ENCODE peak calls at places on chromosomes 4 and X, in four cellular contexts. N is GM12878; O is cardiac fibroblast; L is CD8-positive, alpha-beta T cell. B is an unnamed sample.

GRCh38 chrX:129748265-129748664 is 9.5 kb downstream of the XPNPEP2 start:
- DNase-seq in O (peak; percentile 92), N (no peak), L (no peak), B (no peak)

GRCh38 chrX:135256923-135257322 is 5.1 kb downstream of the ETDA start:
- DNase-seq in O (no peak), N (no peak), L (no peak), B (no peak)

GRCh38 chrX:119853449-119853848 is 686 bp upstream of the UPF3B start:
- DNase-seq in N (no peak), L (no peak), O (peak; percentile 6), B (no peak)

GRCh38 chr4:167232805-167233522 is 1.3 kb downstream of the SPOCK3 start:
- DNase-seq in N (no peak), L (no peak), O (no peak), B (no peak)

GRCh38 chrX:44795945-44796450 is 47.8 kb upstream of the DUSP21 start:
- DNase-seq in O (no peak), L (no peak), N (peak; percentile 25), B (peak; percentile 2)

GRCh38 chr4:184432127-184432922 is 42.0 kb downstream of the IRF2 start:
- DNase-seq in N (no peak), L (no peak), O (no peak), B (no peak)

GRCh38 chr4:152255437-152255836 is 280.5 kb downstream of the FBXW7 start:
- DNase-seq in L (peak; percentile 42), N (peak; percentile 63), O (no peak), B (peak; percentile 27)

GRCh38 chr4:170662250-170662649 is 572.5 kb upstream of the AADAT start:
- DNase-seq in N (no peak), O (no peak), L (no peak), B (no peak)

GRCh38 chr4:176753049-176753448 is 39.7 kb downstream of the VEGFC start:
- DNase-seq in L (no peak), N (no peak), O (peak; percentile 70), B (no peak)

GRCh38 chrX:140190441-140191108 is 225.3 kb upstream of the CXorf66 start:
- DNase-seq in L (no peak), N (no peak), O (peak; percentile 7), B (no peak)

GRCh38 chr4:110514889-110515479 is 39.0 kb downstream of the ENPEP start:
- DNase-seq in L (no peak), O (peak; percentile 57), N (no peak), B (no peak)
- H3K4me3 ChIP-seq in L (no peak overlapping the region), O (no peak overlapping the region), N (no peak overlapping the region), B (no peak overlapping the region)

GRCh38 chr4:80254114-80254513 is 12.3 kb upstream of the FGF5 start:
- DNase-seq in L (no peak), O (no peak), N (no peak), B (no peak)

GRCh38 chr4:80255374-80256095 is 10.9 kb upstream of the FGF5 start:
- DNase-seq in O (no peak), L (no peak), N (no peak), B (no peak)

GRCh38 chr4:80261989-80262600 is 4.4 kb upstream of the FGF5 start:
- DNase-seq in N (no peak), O (no peak), L (no peak), B (no peak)

GRCh38 chr4:80259012-80259411 is 7.5 kb upstream of the FGF5 start:
- DNase-seq in L (no peak), O (no peak), N (no peak), B (no peak)

GRCh38 chr4:80257851-80258250 is 8.6 kb upstream of the FGF5 start:
- DNase-seq in L (no peak), N (no peak), O (no peak), B (no peak)
- TF ChIP-seq CTCF in L (no peak), N (no peak), O (no peak), B (no peak)

GRCh38 chrX:17374619-17375360 is at the start of gene NHS:
- DNase-seq in N (no peak), L (no peak), O (peak; percentile 62), B (no peak)

GRCh38 chrX:17377047-17377692 is 2.2 kb downstream of the NHS start:
- DNase-seq in O (no peak), N (no peak), L (no peak), B (no peak)

GRCh38 chrX:17375361-17375630 is 296 bp downstream of the NHS start:
- DNase-seq in L (no peak), O (no peak), N (no peak), B (no peak)

GRCh38 chrX:17376381-17377046 is 1.5 kb downstream of the NHS start:
- DNase-seq in N (no peak), L (no peak), O (no peak), B (no peak)

GRCh38 chrX:17375631-17376380 is 806 bp downstream of the NHS start:
- DNase-seq in O (peak; percentile 12), L (no peak), N (no peak), B (no peak)
- H3K4me3 ChIP-seq in O (peak overlapping the region; percentile 59), L (no peak overlapping the region), N (no peak overlapping the region), B (no peak overlapping the region)

GRCh38 chr4:1975880-1976279 is 32.9 kb downstream of the NELFA start:
- DNase-seq in L (no peak), N (no peak), O (no peak), B (no peak)
- TF ChIP-seq CTCF in L (no peak), N (no peak), O (no peak), B (no peak)

DNA sequence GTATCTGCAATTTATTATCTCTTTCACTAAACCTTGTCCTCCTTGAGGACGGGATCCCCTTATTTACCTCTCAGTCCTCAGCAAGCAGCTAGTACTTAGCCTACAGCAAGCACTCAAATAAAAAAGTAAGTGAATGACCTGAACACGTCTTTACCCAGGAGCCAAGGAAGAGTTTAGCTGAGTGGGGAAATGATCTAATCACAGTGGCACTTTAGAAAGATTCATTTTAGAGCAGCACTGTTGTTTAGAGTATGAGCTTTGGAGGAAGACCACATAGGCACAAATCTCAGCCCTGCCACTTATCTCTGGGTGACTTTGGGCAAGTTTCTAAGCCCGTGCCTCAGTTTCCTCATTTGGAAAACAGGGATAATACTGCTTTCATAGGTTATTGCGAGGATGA is 2.7 kb downstream of the FAM120C start:
- DNase-seq in O (peak; percentile 20), L (no peak), N (no peak), B (no peak)
- H3K4me3 ChIP-seq in O (peak overlapping the region; percentile 32), L (no peak overlapping the region), N (peak overlapping the region; percentile 60), B (peak overlapping the region; percentile 74)

GRCh38 chr4:125346616-125347015 is 31.9 kb downstream of the FAT4 start:
- DNase-seq in O (no peak), L (no peak), N (no peak), B (no peak)
- TF ChIP-seq CTCF in O (no peak), L (no peak), N (no peak), B (no peak)

DNA sequence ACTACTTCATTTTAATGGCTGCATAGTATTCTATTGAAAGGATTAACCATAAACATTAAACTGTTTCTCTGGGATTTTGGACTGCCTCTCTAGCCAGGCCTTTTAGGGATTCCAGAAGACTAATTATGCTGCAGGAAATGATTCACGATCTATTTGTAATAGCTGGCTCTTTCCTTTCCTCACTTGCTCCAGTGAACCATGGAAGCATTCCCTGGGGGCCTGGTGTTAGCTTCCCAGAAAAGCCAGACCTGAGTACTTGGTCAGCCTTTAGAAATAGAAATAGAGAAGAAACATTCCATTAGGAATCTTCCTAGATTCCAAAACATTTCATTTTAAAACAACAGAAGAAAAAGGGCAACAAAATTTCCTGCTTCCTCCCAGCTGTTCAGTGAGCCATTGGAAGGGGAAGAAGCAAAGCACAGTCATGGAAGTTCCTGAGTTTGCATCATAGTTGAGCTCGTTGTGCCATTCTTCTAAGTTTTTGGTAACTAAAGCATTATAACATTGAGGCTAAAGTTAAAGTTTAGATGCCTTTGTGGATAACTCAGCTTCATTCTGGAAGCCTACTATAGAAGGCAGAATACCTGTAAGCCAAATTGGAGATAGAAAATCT is 83.5 kb downstream of the NPNT start:
- DNase-seq in O (peak; percentile 83), N (no peak), L (no peak), B (no peak)
- H3K4me3 ChIP-seq in O (no peak overlapping the region), N (no peak overlapping the region), L (no peak overlapping the region), B (no peak overlapping the region)

DNA sequence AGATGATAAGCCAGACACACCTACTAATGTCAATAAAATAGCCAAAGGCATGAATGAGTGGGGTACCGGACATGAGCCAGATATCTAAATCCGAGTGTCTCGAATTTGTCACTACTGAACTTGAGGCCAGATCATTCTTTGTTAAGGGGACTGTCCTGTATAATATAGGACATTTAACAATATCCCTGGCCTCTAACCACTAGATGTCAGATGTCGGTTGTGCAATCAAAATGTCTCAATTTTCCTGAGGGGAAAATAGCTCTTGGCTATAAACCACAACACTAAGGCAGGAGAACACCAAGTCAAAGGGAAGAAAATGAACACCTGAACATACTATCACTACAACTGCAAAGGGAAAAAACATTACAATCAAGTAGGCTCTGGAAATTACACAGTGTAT is 154.5 kb downstream of the GPM6A start:
- DNase-seq in O (no peak), L (no peak), N (no peak), B (no peak)
- TF ChIP-seq CTCF in O (no peak), L (no peak), N (no peak), B (no peak)

GRCh38 chr4:93467484-93468155 is 360.9 kb upstream of the ATOH1 start:
- DNase-seq in N (no peak), L (no peak), O (no peak), B (no peak)
- H3K4me3 ChIP-seq in N (no peak overlapping the region), L (no peak overlapping the region), O (no peak overlapping the region), B (no peak overlapping the region)

B was measured in GM12864.